ENCODE peak calls at places on chromosome 20, in four cellular contexts. P is BE2C, N is uterus, R is GM12878. V is an unnamed sample.

GRCh38 chr20:45138451-45139300 is 14.4 kb upstream of the WFDC12 start:
- DNase-seq in N (no peak), P (peak), R (no peak), V (peak)

GRCh38 chr20:4713401-4713800 is 8.3 kb upstream of the PRND start:
- DNase-seq in P (no peak), R (no peak), N (no peak), V (no peak)

GRCh38 chr20:3797226-3797545 is 1.1 kb downstream of the CDC25B start:
- DNase-seq in R (no peak), N (no peak), P (no peak), V (no peak)

GRCh38 chr20:61940491-61940890 is 125.2 kb downstream of the TAF4 start:
- DNase-seq in N (no peak), P (no peak), R (no peak), V (no peak)

GRCh38 chr20:60381643-60382400 is 423.6 kb downstream of the CDH26 start:
- DNase-seq in R (no peak), N (no peak), P (no peak), V (no peak)

GRCh38 chr20:8722277-8722928 is 346.5 kb upstream of the PLCB4 start:
- DNase-seq in N (peak), R (peak), P (peak), V (no peak)

GRCh38 chr20:61571221-61571620 is 319.2 kb downstream of the CDH4 start:
- DNase-seq in P (no peak), N (no peak), R (no peak), V (no peak)

GRCh38 chr20:35087355-35087754 is 5.3 kb downstream of the TRPC4AP start:
- DNase-seq in R (no peak), P (no peak), N (no peak), V (no peak)

GRCh38 chr20:8803065-8803464 is 265.8 kb upstream of the PLCB4 start:
- DNase-seq in P (peak), R (no peak), N (no peak), V (no peak)

GRCh38 chr20:8855315-8855714 is 213.6 kb upstream of the PLCB4 start:
- DNase-seq in P (no peak), R (no peak), N (peak), V (no peak)

GRCh38 chr20:62838511-62838910 is 21.7 kb downstream of the COL9A3 start:
- DNase-seq in N (no peak), P (no peak), R (no peak), V (no peak)

GRCh38 chr20:63281741-63282665 is 9.4 kb downstream of the ARFGAP1 start:
- DNase-seq in P (no peak), N (no peak), R (no peak), V (no peak)

GRCh38 chr20:21315138-21315537 is 12.0 kb downstream of the XRN2 start:
- DNase-seq in N (no peak), P (no peak), R (no peak), V (no peak)

GRCh38 chr20:56759741-56760278 is 130.7 kb downstream of the TFAP2C start:
- DNase-seq in N (no peak), R (no peak), P (no peak), V (no peak)

GRCh38 chr20:34365765-34366213 is 2.7 kb downstream of the ITCH start:
- DNase-seq in R (peak), P (no peak), N (no peak), V (peak)

GRCh38 chr20:61988665-61989064 is 77.0 kb downstream of the TAF4 start:
- DNase-seq in N (no peak), P (no peak), R (no peak), V (no peak)

GRCh38 chr20:19094959-19095541 is 117.4 kb upstream of the SLC24A3 start:
- DNase-seq in N (no peak), R (no peak), P (no peak), V (no peak)

GRCh38 chr20:19974621-19975435 is 42.3 kb upstream of the NAA20 start:
- DNase-seq in R (no peak), P (peak), N (peak), V (no peak)

GRCh38 chr20:17558154-17558940 is 11.5 kb upstream of the DSTN start:
- DNase-seq in N (peak), R (no peak), P (no peak), V (no peak)

GRCh38 chr20:47610247-47610944 is 108.7 kb downstream of the NCOA3 start:
- DNase-seq in N (peak), R (peak), P (no peak), V (peak)

GRCh38 chr20:40695214-40695613 is 6.2 kb upstream of the MAFB start:
- DNase-seq in P (no peak), N (no peak), R (no peak), V (no peak)

GRCh38 chr20:47466193-47466592 is 35.5 kb upstream of the NCOA3 start:
- DNase-seq in P (no peak), N (no peak), R (no peak), V (no peak)

GRCh38 chr20:51562334-51563140 is 20.0 kb upstream of the NFATC2 start:
- DNase-seq in N (peak), P (peak), R (no peak), V (peak)

GRCh38 chr20:46458891-46459750 is 52.7 kb upstream of the ELMO2 start:
- DNase-seq in R (peak), N (no peak), P (peak), V (no peak)

GRCh38 chr20:46423882-46424482 is 17.6 kb upstream of the ELMO2 start:
- DNase-seq in N (no peak), R (no peak), P (no peak), V (no peak)

GRCh38 chr20:25623225-25623735 is 534 bp downstream of the NANP start:
- DNase-seq in R (peak), P (peak), N (peak), V (no peak)

GRCh38 chr20:57432874-57433491 is 41.8 kb downstream of the RBM38 start:
- DNase-seq in N (no peak), R (peak), P (no peak), V (peak)

GRCh38 chr20:46169245-46170171 is 51.4 kb downstream of the CD40 start:
- DNase-seq in R (no peak), P (peak), N (no peak), V (no peak)

GRCh38 chr20:47276251-47276650 is 80.2 kb downstream of the ZMYND8 start:
- DNase-seq in R (no peak), P (no peak), N (peak), V (no peak)

GRCh38 chr20:3972161-3972560 is 43.2 kb downstream of the RNF24 start:
- DNase-seq in P (no peak), R (no peak), N (no peak), V (no peak)

GRCh38 chr20:24502184-24502583 is 32.8 kb downstream of the SYNDIG1 start:
- DNase-seq in N (peak), P (peak), R (no peak), V (no peak)

GRCh38 chr20:45041464-45042337 is 59.2 kb downstream of the KCNS1 start:
- DNase-seq in P (no peak), R (no peak), N (no peak), V (no peak)

GRCh38 chr20:44948107-44948506 is 12.1 kb downstream of the TOMM34 start:
- DNase-seq in N (no peak), P (no peak), R (no peak), V (no peak)

GRCh38 chr20:8043687-8044278 is 24.2 kb upstream of the TMX4 start:
- DNase-seq in R (no peak), N (no peak), P (peak), V (peak)

GRCh38 chr20:49389854-49390253 is 92.6 kb downstream of the KCNB1 start:
- DNase-seq in R (no peak), N (no peak), P (no peak), V (no peak)

GRCh38 chr20:49387606-49387939 is 94.9 kb downstream of the KCNB1 start:
- DNase-seq in N (no peak), R (no peak), P (peak), V (no peak)

GRCh38 chr20:49391404-49392245 is 90.8 kb downstream of the KCNB1 start:
- DNase-seq in R (no peak), P (no peak), N (no peak), V (no peak)

GRCh38 chr20:49386848-49387605 is 95.4 kb downstream of the KCNB1 start:
- DNase-seq in R (no peak), N (peak), P (peak), V (no peak)

GRCh38 chr20:49388790-49389189 is 93.7 kb downstream of the KCNB1 start:
- DNase-seq in R (no peak), N (no peak), P (no peak), V (no peak)
- TF ChIP-seq CTCF in R (no peak), N (no peak), P (no peak), V (no peak)

DNA sequence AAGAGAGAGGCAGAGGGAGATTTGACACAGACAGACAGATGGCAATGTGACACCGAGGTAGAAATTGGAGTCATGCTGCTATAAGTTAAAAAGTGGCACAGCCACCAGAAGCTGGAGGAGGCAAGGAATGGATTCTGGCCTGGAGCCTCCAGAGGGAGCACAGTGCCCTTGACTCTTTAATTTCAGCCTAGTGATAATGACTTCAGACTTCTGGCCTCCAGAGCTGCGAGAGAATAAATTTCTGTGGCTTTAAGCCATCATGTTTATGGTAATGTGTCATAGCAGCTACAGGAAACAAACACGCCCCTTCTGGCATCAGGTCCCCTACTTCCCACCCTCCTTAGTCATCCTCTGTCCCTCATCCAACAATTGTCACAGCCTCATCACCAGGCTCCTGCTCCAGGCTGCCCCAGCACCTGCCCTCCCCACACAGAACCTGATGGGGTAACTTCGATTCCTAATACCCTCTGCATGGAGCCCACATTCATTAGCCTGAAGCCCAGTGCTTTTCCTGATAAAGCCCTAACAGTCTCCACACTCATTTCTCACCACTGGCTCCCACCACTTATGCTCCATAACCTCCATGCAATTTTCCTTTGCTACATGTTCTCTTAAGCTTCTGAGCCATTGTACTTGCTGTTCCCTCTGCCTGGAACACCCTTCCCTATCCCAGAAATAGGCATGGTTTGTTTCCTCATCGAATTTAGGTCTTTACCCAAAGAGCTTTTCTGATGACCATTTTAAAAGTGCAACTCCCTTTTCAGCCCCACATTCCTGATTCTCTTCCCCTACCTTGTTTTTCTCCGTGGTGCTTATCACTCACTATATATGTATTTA is 69.7 kb upstream of the TOX2 start:
- DNase-seq in R (no peak), P (no peak), N (no peak), V (no peak)
- TF ChIP-seq CTCF in R (no peak), P (peak), N (no peak), V (no peak)

DNA sequence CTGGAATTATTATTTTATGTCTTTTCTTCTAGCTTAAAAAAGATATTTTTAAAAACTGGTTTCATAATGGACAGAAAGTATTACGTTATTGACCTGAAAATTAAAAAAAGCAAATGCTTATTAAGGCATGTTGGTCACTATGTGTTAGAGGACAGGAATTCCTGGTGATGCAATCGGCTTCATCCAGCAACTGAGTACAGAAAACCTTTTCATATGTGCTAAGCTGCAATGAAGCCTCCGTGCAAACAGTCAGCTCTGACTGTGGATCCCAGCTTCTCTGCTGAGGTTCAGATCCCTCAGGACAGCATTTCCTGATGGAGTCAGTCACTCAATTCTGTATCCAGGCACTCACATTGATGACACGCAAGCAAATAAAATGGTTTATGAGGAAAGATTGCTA is 22.7 kb upstream of the BMP2 start:
- DNase-seq in R (no peak), N (no peak), P (no peak), V (no peak)
- TF ChIP-seq CTCF in R (no peak), N (no peak), P (no peak), V (no peak)

DNA sequence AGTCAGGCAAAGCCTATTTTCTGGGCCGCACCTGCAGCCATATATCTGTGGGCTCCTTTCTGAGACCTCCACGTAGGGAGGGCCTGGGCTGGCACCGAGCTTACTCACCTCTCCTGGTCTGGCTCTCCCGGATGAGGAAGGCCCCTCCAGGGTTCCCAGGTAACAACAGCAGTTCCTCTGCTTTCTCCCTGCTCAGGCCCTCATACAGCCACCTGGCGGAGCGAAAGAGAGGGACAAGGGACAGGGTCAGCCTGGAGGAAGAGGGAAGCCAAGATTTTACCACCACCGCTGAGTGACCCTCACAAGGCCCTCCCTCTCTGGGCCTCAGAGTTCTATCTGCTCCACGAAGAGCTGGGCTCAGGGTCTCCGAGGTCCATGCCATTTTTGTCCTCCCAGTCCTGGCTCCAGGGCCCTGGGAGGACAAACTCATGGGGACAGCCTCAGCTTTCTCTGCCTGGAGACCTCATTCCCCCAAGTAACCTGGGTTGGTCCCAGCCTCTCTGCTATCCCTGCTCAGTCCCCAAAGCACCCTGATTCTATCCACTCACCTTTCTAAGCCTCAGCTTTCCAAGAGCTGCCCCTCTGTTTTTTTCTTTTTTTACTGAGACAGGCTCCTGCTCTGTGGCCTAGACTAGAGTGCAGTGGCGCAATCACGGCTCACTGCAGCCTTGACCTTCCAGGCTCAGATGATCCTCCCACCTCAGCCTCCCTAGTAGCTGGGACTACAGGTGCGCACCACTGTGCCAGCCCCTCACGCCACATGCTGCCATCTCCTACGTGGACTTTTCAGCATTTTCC is 13.3 kb downstream of the SLA2 start:
- DNase-seq in P (no peak), N (no peak), R (no peak), V (no peak)
- TF ChIP-seq CTCF in P (no peak), N (no peak), R (no peak), V (no peak)

DNA sequence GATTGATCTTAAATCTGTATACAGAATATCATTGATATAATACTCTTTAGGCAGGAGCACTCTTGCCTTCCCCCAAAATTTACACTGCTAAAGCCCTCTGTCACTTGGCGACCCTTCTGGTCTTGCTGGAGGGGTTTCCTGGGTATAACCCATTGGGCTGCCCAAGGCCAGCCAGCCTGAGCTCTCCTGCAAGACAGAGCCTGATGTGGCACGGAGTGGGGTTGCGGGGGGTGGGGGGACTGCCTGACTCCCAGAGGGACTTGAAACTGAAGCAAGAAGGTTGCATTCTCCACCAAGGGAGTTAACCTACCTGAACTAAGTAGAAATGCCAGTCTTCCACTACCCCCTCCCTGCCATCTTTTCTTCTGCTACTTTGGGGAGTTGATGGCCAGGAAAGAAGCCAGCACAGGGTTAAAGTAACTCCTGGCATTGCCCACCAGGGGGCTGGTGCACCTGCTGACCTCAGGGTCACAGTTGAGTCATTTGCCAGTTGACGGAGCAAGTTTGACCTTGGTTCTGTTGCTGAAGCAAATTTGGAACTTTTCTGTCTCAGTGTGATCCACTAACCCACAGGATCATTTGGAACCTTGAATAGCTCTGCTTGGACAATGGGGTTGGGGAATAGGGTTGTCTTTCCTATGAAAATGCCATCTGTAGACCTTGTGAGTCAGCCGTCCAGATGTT is 79.4 kb downstream of the ASXL1 start:
- DNase-seq in N (no peak), R (no peak), P (no peak), V (peak)
- TF ChIP-seq CTCF in N (no peak), R (peak), P (peak), V (no peak)

GRCh38 chr20:53828673-53829085 is 235.0 kb upstream of the ZNF217 start:
- DNase-seq in N (peak), R (no peak), P (no peak), V (no peak)
- TF ChIP-seq CTCF in N (no peak), R (no peak), P (peak), V (no peak)

GRCh38 chr20:23174821-23175220 is 88.7 kb upstream of the CD93 start:
- DNase-seq in R (no peak), P (no peak), N (no peak), V (no peak)

GRCh38 chr20:23179766-23180403 is 93.8 kb upstream of the CD93 start:
- DNase-seq in N (no peak), R (no peak), P (no peak), V (no peak)

GRCh38 chr20:23180451-23180921 is 94.4 kb upstream of the CD93 start:
- DNase-seq in N (no peak), R (no peak), P (no peak), V (no peak)

DNA sequence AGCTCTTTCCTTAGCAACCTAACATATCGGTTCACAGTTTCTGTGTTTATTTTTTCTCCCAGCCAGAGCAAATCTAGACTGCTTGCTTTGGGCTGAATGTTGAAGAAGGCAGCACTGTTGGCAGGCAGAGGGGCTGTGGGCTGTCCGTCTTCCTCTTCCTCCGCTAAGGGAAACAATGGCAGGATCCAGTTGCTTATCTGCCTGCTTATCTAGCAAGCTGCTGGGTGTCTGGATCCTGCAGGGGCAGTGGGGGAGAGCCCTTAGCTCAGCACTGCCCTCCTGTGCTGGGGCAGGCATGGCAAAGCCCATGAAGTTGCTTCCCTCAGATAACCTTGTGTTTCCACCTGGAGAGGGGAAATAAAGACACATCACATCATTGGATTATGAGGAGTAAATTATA is 92.7 kb upstream of the CD93 start:
- DNase-seq in P (no peak), N (no peak), R (no peak), V (no peak)
- TF ChIP-seq CTCF in P (no peak), N (no peak), R (peak), V (no peak)

GRCh38 chr20:2431185-2431584 is 39.4 kb downstream of the SNRPB start:
- DNase-seq in P (no peak), R (no peak), N (no peak), V (no peak)

GRCh38 chr20:2430538-2430937 is 40.1 kb downstream of the SNRPB start:
- DNase-seq in N (no peak), P (no peak), R (no peak), V (no peak)

DNA sequence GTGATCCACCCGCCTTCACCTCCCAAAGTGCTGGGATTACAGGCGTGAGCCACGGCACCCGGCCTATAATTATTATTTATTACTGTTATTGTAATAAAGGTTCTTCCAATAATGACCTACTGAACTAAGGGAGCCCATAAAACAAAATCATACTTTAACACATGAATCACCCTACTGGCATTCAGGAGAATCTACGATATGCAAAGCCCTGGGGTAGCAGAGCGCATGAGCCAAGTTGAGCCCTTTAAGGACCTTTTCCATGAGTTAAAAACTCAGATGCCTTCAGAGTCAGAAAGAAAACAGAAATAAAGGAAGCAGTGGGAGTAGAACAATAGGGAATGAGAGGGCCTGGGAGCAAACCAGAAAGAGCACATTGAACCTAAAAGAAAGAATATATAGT is 41.5 kb downstream of the SNRPB start:
- DNase-seq in P (no peak), N (no peak), R (no peak), V (no peak)
- TF ChIP-seq CTCF in P (no peak), N (no peak), R (no peak), V (no peak)